ENCODE peak calls at places on chromosomes 16 and 17, in seven cellular contexts. Q is stimulated activated CD4-positive, alpha-beta T cell treated with anti-CD3 and anti-CD28 coated beads, TNF-alpha, amount 100 ng/mL, for 48 hours; Y is HT1080; H is brain microvascular endothelial cell; P is neural progenitor cell; B is heart left ventricle; A is GOT3. G is an unnamed sample.

GRCh38 chr16:67407176-67407787 is 9.0 kb downstream of the ZDHHC1 start:
- DNase-seq in B (no peak), Y (no peak), P (no peak), A (no peak), Q (no peak), H (no peak), G (no peak)

GRCh38 chr17:37710344-37710886 is 34.4 kb downstream of the HNF1B start:
- DNase-seq in P (peak), B (no peak), Q (no peak), H (peak), Y (peak), A (no peak), G (no peak)

GRCh38 chr17:29089601-29090044 is 46.7 kb downstream of the PIPOX start:
- DNase-seq in B (no peak), P (no peak), Q (no peak), Y (no peak), A (no peak), H (no peak), G (no peak)

GRCh38 chr16:53571763-53572162 is 68.8 kb upstream of the AKTIP start:
- DNase-seq in B (no peak), A (no peak), P (no peak), H (no peak), Y (no peak), Q (no peak), G (no peak)

GRCh38 chr16:71867934-71868333 is 16.0 kb downstream of the ZNF821 start:
- DNase-seq in Q (no peak), H (no peak), Y (no peak), B (no peak), P (no peak), A (no peak), G (no peak)

GRCh38 chr17:82021728-82022309 is 859 bp downstream of the CENPX start:
- DNase-seq in Y (no peak), A (no peak), H (no peak), Q (no peak), P (no peak), B (no peak), G (no peak)

GRCh38 chr17:39659286-39660010 is 5.7 kb upstream of the TCAP start:
- DNase-seq in A (no peak), Q (no peak), P (no peak), Y (no peak), B (peak), H (no peak), G (no peak)

GRCh38 chr16:84460406-84461028 is 43.9 kb downstream of the MEAK7 start:
- DNase-seq in A (no peak), P (no peak), B (no peak), Y (no peak), H (no peak), Q (no peak), G (no peak)

G was measured in heart right ventricle.